ENCODE peak calls at places on chromosomes 16 and 17, in eight cellular contexts. X is activated CD4-positive, alpha-beta T cell treated with anti-CD3 and anti-CD28 coated beads, Interleukin-2, amount 10 ng/mL, durations not matched to agents 7 days and 5 days; Z is GM12864; L is glomerular endothelial cell; T is left ventricle myocardium inferior; H is fibroblast of the conjunctiva; D is AG09309; U is heart right ventricle. A is an unnamed sample.

GRCh38 chr17:79811036-79811887 is 14.4 kb upstream of the CBX8 start:
- DNase-seq in D (no peak), H (no peak), T (no peak), Z (no peak), L (no peak), X (peak), U (no peak), A (no peak)

GRCh38 chr16:57824880-57825279 is 22.6 kb upstream of the KIFC3 start:
- DNase-seq in X (no peak), T (no peak), U (no peak), D (no peak), L (no peak), Z (no peak), H (no peak), A (no peak)

GRCh38 chr16:12961621-12962020 is 60.2 kb downstream of the SHISA9 start:
- DNase-seq in T (no peak), D (no peak), H (no peak), Z (no peak), U (no peak), L (no peak), X (no peak), A (no peak)

GRCh38 chr17:77723071-77723908 is 235.2 kb upstream of the TNRC6C start:
- DNase-seq in H (no peak), X (no peak), L (no peak), Z (no peak), T (peak), D (no peak), U (no peak), A (no peak)

GRCh38 chr16:49556252-49557069 is 182.9 kb downstream of the C16orf78 start:
- DNase-seq in L (no peak), T (no peak), D (no peak), X (no peak), U (no peak), H (peak), Z (no peak), A (peak)

GRCh38 chr17:64661981-64662773 is at the start of gene SMURF2:
- DNase-seq in D (no peak), U (peak), X (peak), Z (no peak), T (peak), H (no peak), L (no peak), A (no peak)

GRCh38 chr17:40371261-40371929 is 6.9 kb upstream of the GJD3 start:
- DNase-seq in L (no peak), U (no peak), D (no peak), X (peak), H (no peak), T (no peak), Z (peak), A (peak)

GRCh38 chr17:74163271-74163821 is 40.1 kb upstream of the RPL38 start:
- DNase-seq in T (no peak), H (no peak), Z (no peak), D (no peak), L (no peak), X (no peak), U (no peak), A (no peak)

GRCh38 chr16:48231675-48232214 is 12.4 kb upstream of the LONP2 start:
- DNase-seq in X (peak), D (no peak), Z (no peak), H (peak), T (peak), U (no peak), L (no peak), A (peak)

GRCh38 chr17:48871551-48872351 is 20.8 kb upstream of the ATP5MC1 start:
- DNase-seq in D (no peak), U (peak), L (no peak), T (peak), X (no peak), H (no peak), Z (no peak), A (no peak)

GRCh38 chr17:6137716-6138502 is 67.7 kb downstream of the WSCD1 start:
- DNase-seq in D (no peak), U (no peak), Z (peak), X (no peak), T (no peak), L (no peak), H (no peak), A (no peak)

GRCh38 chr16:67349172-67349571 is 22.6 kb downstream of the LRRC36 start:
- DNase-seq in Z (no peak), L (no peak), D (no peak), H (peak), X (no peak), T (no peak), U (no peak), A (no peak)

GRCh38 chr16:54677551-54677950 is 253.1 kb upstream of the IRX5 start:
- DNase-seq in L (no peak), T (no peak), D (no peak), Z (no peak), H (no peak), U (no peak), X (no peak), A (no peak)

GRCh38 chr16:9092963-9093477 is 1.6 kb downstream of the HAPSTR1 start:
- DNase-seq in U (peak), T (no peak), L (no peak), X (peak), H (no peak), Z (no peak), D (no peak), A (no peak)